ENCODE peak calls at places on chromosomes 2 and 18, in nine cellular contexts. G is lower lobe of right lung; C is CD8-positive, alpha-beta T cell; R is CD8-positive, alpha-beta memory T cell; Z is mammary epithelial cell; N is effector memory CD4-positive, alpha-beta T cell; F is neural progenitor cell; J is Caco-2; Y is prostate gland. W is an unnamed sample. For H3K36me3, the result is how much of the 10 kb centered on the place peaks cover.

GRCh38 chr2:77579076-77579769 is 57.0 kb upstream of the LRRTM4 start:
- DNase-seq in G (no peak), C (no peak), R (no peak), Z (no peak), N (no peak), F (no peak), J (no peak), Y (no peak), W (no peak)

GRCh38 chr18:55318864-55319516 is 269.0 kb downstream of the TCF4 start:
- DNase-seq in G (no peak), C (no peak), R (no peak), Z (no peak), N (no peak), F (no peak), J (no peak), Y (no peak), W (no peak)

GRCh38 chr2:156456616-156457015 is 20.4 kb downstream of the GPD2 start:
- DNase-seq in G (no peak), C (no peak), R (no peak), Z (no peak), N (no peak), F (no peak), J (no peak), Y (no peak), W (peak)

GRCh38 chr2:7577769-7578168 is 660.6 kb downstream of the RNF144A start:
- DNase-seq in G (no peak), C (no peak), R (no peak), Z (no peak), N (no peak), F (no peak), J (no peak), Y (no peak), W (no peak)

GRCh38 chr2:85247591-85247990 is 80.2 kb downstream of the TGOLN2 start:
- DNase-seq in G (no peak), C (no peak), R (no peak), Z (no peak), N (no peak), F (no peak), J (no peak), Y (no peak), W (no peak)

GRCh38 chr2:134919360-134920210 is 963 bp downstream of the CCNT2 start:
- DNase-seq in G (no peak), C (peak), R (peak), Z (peak), N (peak), F (no peak), J (no peak), Y (peak), W (no peak)

GRCh38 chr18:78728301-78729098 is 251.1 kb upstream of the SALL3 start:
- DNase-seq in G (no peak), C (no peak), R (no peak), Z (no peak), N (no peak), F (no peak), J (no peak), Y (no peak), W (no peak)

GRCh38 chr2:85954192-85954900 is 65.6 kb upstream of the ST3GAL5 start:
- DNase-seq in G (peak), C (no peak), R (no peak), Z (no peak), N (no peak), F (no peak), J (no peak), Y (peak), W (no peak)

GRCh38 chr18:3857544-3857943 is 407.6 kb downstream of the TGIF1 start:
- DNase-seq in G (no peak), C (no peak), R (no peak), Z (no peak), N (no peak), F (no peak), J (no peak), Y (no peak), W (no peak)

GRCh38 chr18:21452808-21453511 is 147.5 kb downstream of the ESCO1 start:
- DNase-seq in G (no peak), C (no peak), R (no peak), Z (no peak), N (no peak), F (no peak), J (no peak), Y (no peak), W (no peak)

DNA sequence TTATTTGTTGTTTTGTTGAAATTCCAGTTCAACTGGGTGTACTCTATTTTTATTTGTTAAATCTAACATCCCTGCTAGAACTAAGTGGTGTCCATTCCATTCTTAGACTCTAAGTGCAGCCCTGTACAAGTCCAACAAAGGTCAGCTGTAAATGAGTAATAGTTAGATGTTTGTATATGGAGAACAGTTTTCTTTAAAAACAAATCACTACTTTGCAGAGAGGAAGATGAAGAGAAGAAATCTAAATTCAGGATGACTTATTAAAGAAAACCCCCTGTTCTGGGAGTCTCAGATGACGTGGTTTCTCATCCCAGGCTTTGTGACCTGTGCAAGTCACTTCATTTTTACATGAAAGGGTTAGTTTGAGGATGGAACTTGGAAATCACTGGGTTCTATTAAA is 57.9 kb downstream of the GALNT14 start:
- DNase-seq in G (no peak), C (no peak), R (no peak), Z (no peak), N (no peak), F (no peak), J (no peak), Y (no peak), W (no peak)
- H3K36me3 ChIP-seq in G (under half), C (under half), R (under half), Z (under half), N (under half), F (under half), J (under half), Y (under half), W (under half)

GRCh38 chr2:101267671-101268656 is 15.3 kb downstream of the CNOT11 start:
- DNase-seq in G (no peak), C (no peak), R (no peak), Z (no peak), N (no peak), F (no peak), J (peak), Y (no peak), W (no peak)
- H3K36me3 ChIP-seq in G (half or more), C (half or more), R (half or more), Z (under half), N (half or more), F (under half), J (under half), Y (under half), W (under half)

GRCh38 chr18:36143391-36143790 is 13.7 kb downstream of the ELP2 start:
- DNase-seq in G (no peak), C (no peak), R (no peak), Z (no peak), N (no peak), F (no peak), J (no peak), Y (no peak), W (no peak)
- H3K36me3 ChIP-seq in G (half or more), C (under half), R (under half), Z (half or more), N (half or more), F (under half), J (under half), Y (under half), W (under half)

GRCh38 chr2:73078457-73079411 is 7.2 kb upstream of the SFXN5 start:
- DNase-seq in G (no peak), C (no peak), R (no peak), Z (no peak), N (no peak), F (no peak), J (no peak), Y (no peak), W (no peak)
- H3K36me3 ChIP-seq in G (under half), C (under half), R (under half), Z (under half), N (under half), F (under half), J (under half), Y (under half), W (under half)

GRCh38 chr2:24815171-24815570 is 21.9 kb downstream of the CENPO start:
- DNase-seq in G (no peak), C (no peak), R (no peak), Z (no peak), N (no peak), F (no peak), J (no peak), Y (no peak), W (no peak)

GRCh38 chr2:24818721-24819167 is 25.5 kb downstream of the CENPO start:
- DNase-seq in G (no peak), C (no peak), R (no peak), Z (no peak), N (no peak), F (no peak), J (no peak), Y (peak), W (no peak)

GRCh38 chr2:24814498-24814897 is 21.3 kb downstream of the CENPO start:
- DNase-seq in G (no peak), C (no peak), R (no peak), Z (no peak), N (no peak), F (no peak), J (no peak), Y (no peak), W (no peak)

GRCh38 chr2:24816884-24817283 is 23.7 kb downstream of the CENPO start:
- DNase-seq in G (no peak), C (no peak), R (no peak), Z (no peak), N (no peak), F (no peak), J (no peak), Y (no peak), W (no peak)

GRCh38 chr2:24816404-24816803 is 23.2 kb downstream of the CENPO start:
- DNase-seq in G (no peak), C (no peak), R (no peak), Z (no peak), N (no peak), F (no peak), J (no peak), Y (no peak), W (no peak)
- H3K36me3 ChIP-seq in G (under half), C (under half), R (under half), Z (under half), N (under half), F (under half), J (under half), Y (under half), W (under half)

DNA sequence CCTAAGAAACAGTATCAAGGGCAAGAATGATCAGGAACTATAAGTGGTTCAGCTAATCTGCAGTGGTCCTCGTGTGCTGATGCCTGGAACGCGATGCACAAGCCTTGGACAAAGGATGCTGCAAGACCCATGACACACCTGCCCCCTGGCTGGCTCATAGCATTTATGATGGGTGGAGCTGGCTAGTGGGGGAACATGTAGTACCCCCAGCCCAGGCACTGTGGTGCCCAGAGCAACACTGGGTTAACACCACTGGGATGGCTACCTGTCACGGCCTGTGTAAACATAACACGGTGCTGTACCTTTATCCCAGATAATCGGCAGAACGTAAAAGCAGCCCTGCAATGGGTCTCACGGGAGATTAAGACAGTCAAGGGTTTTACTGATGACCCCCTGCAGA is 60.3 kb upstream of the PEX13 start:
- DNase-seq in G (no peak), C (no peak), R (no peak), Z (no peak), N (no peak), F (peak), J (no peak), Y (no peak), W (no peak)
- H3K36me3 ChIP-seq in G (under half), C (under half), R (under half), Z (under half), N (under half), F (under half), J (under half), Y (under half), W (under half)

DNA sequence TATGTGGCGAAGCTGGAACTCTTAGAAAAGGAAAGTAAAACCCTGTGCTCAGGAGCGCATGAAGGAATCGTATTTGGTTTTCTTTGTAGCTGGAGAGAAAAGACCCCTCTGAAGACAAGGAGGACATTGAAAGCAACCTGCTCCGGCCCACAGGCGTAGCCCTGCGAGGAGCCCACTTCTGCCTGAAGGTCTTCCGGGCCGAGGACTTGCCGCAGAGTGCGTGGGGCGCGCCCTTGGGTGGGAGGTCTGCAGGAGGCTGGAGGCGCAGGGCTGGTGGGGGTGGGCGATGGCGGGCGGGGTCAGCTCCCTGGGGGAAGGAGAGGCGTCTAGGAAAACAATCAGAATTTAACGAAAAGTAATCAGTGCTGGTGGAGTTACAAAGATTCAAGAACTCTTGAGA is 72.8 kb downstream of the DYSF start:
- DNase-seq in G (no peak), C (no peak), R (no peak), Z (no peak), N (no peak), F (no peak), J (no peak), Y (no peak), W (no peak)
- H3K36me3 ChIP-seq in G (under half), C (under half), R (under half), Z (under half), N (under half), F (under half), J (under half), Y (under half), W (under half)

GRCh38 chr2:35255826-35256225 is 1099.8 kb upstream of the CRIM1 start:
- DNase-seq in G (no peak), C (no peak), R (no peak), Z (no peak), N (no peak), F (no peak), J (no peak), Y (no peak), W (no peak)
- H3K36me3 ChIP-seq in G (under half), C (under half), R (under half), Z (under half), N (under half), F (under half), J (under half), Y (under half), W (under half)

GRCh38 chr2:20622296-20622686 is 28.6 kb downstream of the HS1BP3 start:
- DNase-seq in G (peak), C (no peak), R (no peak), Z (no peak), N (no peak), F (no peak), J (no peak), Y (no peak), W (no peak)

GRCh38 chr2:20621366-20622295 is 29.3 kb downstream of the HS1BP3 start:
- DNase-seq in G (peak), C (no peak), R (no peak), Z (no peak), N (no peak), F (no peak), J (no peak), Y (no peak), W (no peak)

GRCh38 chr2:20623741-20624155 is 27.1 kb downstream of the HS1BP3 start:
- DNase-seq in G (peak), C (no peak), R (no peak), Z (no peak), N (no peak), F (no peak), J (peak), Y (no peak), W (no peak)

GRCh38 chr2:20623241-20623640 is 27.7 kb downstream of the HS1BP3 start:
- DNase-seq in G (peak), C (no peak), R (no peak), Z (no peak), N (no peak), F (no peak), J (peak), Y (no peak), W (no peak)

GRCh38 chr2:20622731-20623130 is 28.2 kb downstream of the HS1BP3 start:
- DNase-seq in G (peak), C (no peak), R (no peak), Z (no peak), N (no peak), F (no peak), J (peak), Y (no peak), W (no peak)
- H3K36me3 ChIP-seq in G (half or more), C (under half), R (under half), Z (under half), N (half or more), F (under half), J (under half), Y (under half), W (under half)